ENCODE peak calls at places on chromosomes 11 and 22, in ten cellular contexts. I is heart left ventricle; Y is left ventricle myocardium inferior; B is GM23248; K is CD8-positive, alpha-beta memory T cell; D is right cardiac atrium; C is A549; R is tibial artery; A is K562; W is IMR-90. Q is an unnamed sample.

GRCh38 chr22:37425800-37426531 is 1.3 kb downstream of the ELFN2 start:
- DNase-seq in B (no peak), R (no peak), Y (no peak), C (no peak), W (peak; percentile 45), A (no peak), D (no peak), K (no peak), I (no peak), Q (no peak)

GRCh38 chr11:8610532-8611116 is 16.6 kb upstream of the STK33 start:
- DNase-seq in I (no peak), B (no peak), C (no peak), D (no peak), W (no peak), Y (no peak), R (no peak), K (peak; percentile 34), A (no peak), Q (no peak)

GRCh38 chr11:72041364-72042058 is 38.8 kb downstream of the NUMA1 start:
- DNase-seq in A (no peak), C (peak; percentile 57), D (peak; percentile 92), W (peak; percentile 75), Y (peak; percentile 81), I (peak; percentile 77), K (peak; percentile 72), R (peak; percentile 93), B (peak; percentile 91), Q (peak; percentile 65)

GRCh38 chr11:73189723-73190556 is 28.1 kb upstream of the P2RY2 start:
- DNase-seq in I (no peak), A (no peak), W (no peak), C (no peak), B (no peak), Y (no peak), R (peak; percentile 54), D (no peak), K (no peak), Q (no peak)

GRCh38 chr11:8318536-8318935 is 54.9 kb upstream of the LMO1 start:
- DNase-seq in A (peak; percentile 50), C (no peak), D (no peak), I (no peak), B (no peak), W (no peak), Y (no peak), R (peak; percentile 51), K (no peak), Q (no peak)

GRCh38 chr22:44200451-44200850 is 19.7 kb downstream of the PARVG start:
- DNase-seq in D (no peak), W (no peak), A (no peak), C (no peak), Y (no peak), B (no peak), R (no peak), K (no peak), I (no peak), Q (no peak)

GRCh38 chr11:13335319-13335718 is 57.7 kb downstream of the BMAL1 start:
- DNase-seq in B (peak; percentile 81), I (peak; percentile 57), R (peak; percentile 77), A (peak; percentile 68), C (peak; percentile 71), K (peak; percentile 58), W (peak; percentile 66), D (no peak), Y (peak; percentile 42), Q (peak; percentile 76)

GRCh38 chr11:6022954-6023353 is 7.6 kb downstream of the OR56A1 start:
- DNase-seq in K (peak; percentile 15), I (no peak), A (peak; percentile 10), R (no peak), Y (no peak), D (no peak), C (peak; percentile 13), W (peak; percentile 43), B (peak; percentile 71), Q (no peak)

GRCh38 chr11:77167791-77168190 is 39.7 kb downstream of the MYO7A start:
- DNase-seq in K (no peak), Y (peak; percentile 5), R (no peak), W (no peak), A (no peak), B (no peak), I (no peak), D (peak; percentile 37), C (no peak), Q (no peak)

GRCh38 chr11:47532597-47533213 is 20.2 kb downstream of the CELF1 start:
- DNase-seq in W (peak; percentile 31), R (no peak), A (peak; percentile 26), C (no peak), D (no peak), Y (no peak), B (peak; percentile 42), K (no peak), I (no peak), Q (no peak)

GRCh38 chr11:76005746-76006145 is 190.7 kb downstream of the UVRAG start:
- DNase-seq in A (no peak), I (no peak), D (no peak), Y (no peak), C (no peak), K (no peak), R (no peak), W (no peak), B (no peak), Q (no peak)

DNA sequence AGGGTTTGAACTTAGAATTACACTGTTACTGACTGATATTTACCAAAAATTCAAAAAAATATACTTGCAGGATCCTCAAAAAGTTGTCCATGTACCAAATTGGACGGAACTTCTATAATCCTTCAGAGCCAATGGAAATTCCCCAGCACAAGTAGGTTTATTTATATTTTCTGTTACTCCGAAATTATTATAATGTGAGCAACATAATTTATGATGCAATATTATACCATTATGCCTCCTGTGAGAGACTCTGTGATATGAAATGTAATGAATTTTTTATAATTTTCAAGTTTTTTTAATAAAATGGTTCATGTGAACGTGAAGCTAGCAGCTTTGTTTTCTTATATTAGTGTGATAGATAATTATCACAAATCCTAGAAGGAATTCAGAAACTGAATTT is 18.2 kb downstream of the PIWIL4 start:
- DNase-seq in W (no peak), K (no peak), R (no peak), Y (no peak), A (no peak), I (no peak), C (no peak), B (no peak), D (no peak), Q (no peak)
- H3K4me1 ChIP-seq in W (peaks cover 2% of the 10 kb centered on the region), K (no peaks in the 10 kb centered on the region), R (no peaks in the 10 kb centered on the region), Y (no peaks in the 10 kb centered on the region), A (no peaks in the 10 kb centered on the region), I (no peaks in the 10 kb centered on the region), C (no peaks in the 10 kb centered on the region), B (no peaks in the 10 kb centered on the region), D (no peaks in the 10 kb centered on the region), Q (no peaks in the 10 kb centered on the region)

GRCh38 chr22:30310881-30311771 is 15.6 kb downstream of the TBC1D10A start:
- DNase-seq in B (peak; percentile 84), I (peak; percentile 79), A (no peak), D (peak; percentile 89), R (peak; percentile 93), Y (peak; percentile 80), W (peak; percentile 61), C (no peak), K (no peak), Q (peak; percentile 83)

GRCh38 chr22:30308518-30309230 is 18.1 kb downstream of the TBC1D10A start:
- DNase-seq in C (no peak), K (no peak), D (peak; percentile 32), A (no peak), R (no peak), B (peak; percentile 63), Y (no peak), I (no peak), W (peak; percentile 73), Q (no peak)

GRCh38 chr22:30308096-30308495 is 18.6 kb downstream of the TBC1D10A start:
- DNase-seq in B (no peak), W (no peak), Y (no peak), C (no peak), R (no peak), K (no peak), I (no peak), A (no peak), D (peak; percentile 10), Q (no peak)

GRCh38 chr22:30312053-30312452 is 14.7 kb downstream of the TBC1D10A start:
- DNase-seq in C (no peak), Y (no peak), W (peak; percentile 83), K (no peak), A (no peak), B (peak; percentile 91), D (no peak), I (no peak), R (no peak), Q (no peak)

GRCh38 chr22:30309981-30310672 is 16.6 kb downstream of the TBC1D10A start:
- DNase-seq in C (no peak), D (no peak), B (peak; percentile 87), W (peak; percentile 72), Y (no peak), A (no peak), R (peak; percentile 80), I (no peak), K (peak; percentile 74), Q (peak; percentile 73)
- H3K4me1 ChIP-seq in C (peaks cover 47% of the 10 kb centered on the region), D (peaks cover 52% of the 10 kb centered on the region), B (peaks cover 52% of the 10 kb centered on the region), W (peaks cover 41% of the 10 kb centered on the region), Y (peaks cover 98% of the 10 kb centered on the region), A (peaks cover 10% of the 10 kb centered on the region), R (peaks cover 92% of the 10 kb centered on the region), I (peaks cover 78% of the 10 kb centered on the region), K (peaks cover 99% of the 10 kb centered on the region), Q (peaks cover 64% of the 10 kb centered on the region)

GRCh38 chr11:128468106-128468505 is 119.3 kb downstream of the ETS1 start:
- DNase-seq in W (no peak), I (no peak), B (peak; percentile 50), C (no peak), A (no peak), R (no peak), Y (no peak), D (no peak), K (no peak), Q (no peak)

GRCh38 chr11:128472128-128473110 is 114.9 kb downstream of the ETS1 start:
- DNase-seq in K (peak; percentile 63), B (peak; percentile 67), I (no peak), W (peak; percentile 79), Y (no peak), C (no peak), D (no peak), R (no peak), A (no peak), Q (no peak)

GRCh38 chr11:128469220-128469619 is 118.1 kb downstream of the ETS1 start:
- DNase-seq in A (no peak), C (no peak), Y (no peak), D (no peak), B (no peak), R (no peak), K (no peak), W (no peak), I (no peak), Q (no peak)

GRCh38 chr11:128471138-128471661 is 116.2 kb downstream of the ETS1 start:
- DNase-seq in C (no peak), Y (no peak), B (no peak), I (no peak), R (no peak), W (no peak), D (no peak), K (peak; percentile 79), A (no peak), Q (no peak)

GRCh38 chr11:128470081-128470480 is 117.3 kb downstream of the ETS1 start:
- DNase-seq in C (no peak), D (no peak), A (no peak), B (no peak), W (no peak), K (peak; percentile 81), R (no peak), Y (no peak), I (no peak), Q (no peak)
- H3K4me1 ChIP-seq in C (peaks cover 27% of the 10 kb centered on the region), D (peaks cover 45% of the 10 kb centered on the region), A (no peaks in the 10 kb centered on the region), B (peaks cover 73% of the 10 kb centered on the region), W (peaks cover 40% of the 10 kb centered on the region), K (peaks cover 99% of the 10 kb centered on the region), R (peaks cover 73% of the 10 kb centered on the region), Y (peaks cover 100% of the 10 kb centered on the region), I (peaks cover 90% of the 10 kb centered on the region), Q (peaks cover 33% of the 10 kb centered on the region)

GRCh38 chr22:49827307-49827852 is 293 bp downstream of the BRD1 start:
- DNase-seq in R (no peak), W (no peak), I (no peak), D (no peak), C (no peak), B (peak; percentile 69), K (no peak), Y (no peak), A (peak; percentile 78), Q (no peak)
- H3K4me1 ChIP-seq in R (peaks cover 32% of the 10 kb centered on the region), W (peaks cover 10% of the 10 kb centered on the region), I (peaks cover 22% of the 10 kb centered on the region), D (peaks cover 10% of the 10 kb centered on the region), C (peaks cover 18% of the 10 kb centered on the region), B (peaks cover 14% of the 10 kb centered on the region), K (peaks cover 28% of the 10 kb centered on the region), Y (peaks cover 45% of the 10 kb centered on the region), A (peaks cover 51% of the 10 kb centered on the region), Q (peaks cover 12% of the 10 kb centered on the region)